ENCODE peak calls at places on chromosomes 2 and 18, in eight cellular contexts. E, N, S, L, W, C, O and B are unnamed samples.

GRCh38 chr18:57931038-57931437 is 113.0 kb upstream of the NEDD4L start:
- DNase-seq in E (no peak), O (no peak), C (no peak), N (no peak), S (no peak), W (no peak), L (no peak), B (no peak)

GRCh38 chr2:142100967-142101366 is 29.8 kb downstream of the LRP1B start:
- DNase-seq in W (peak; percentile 12), O (peak; percentile 30), L (no peak), N (no peak), C (no peak), E (no peak), S (no peak), B (peak; percentile 9)

GRCh38 chr2:20168727-20169696 is 55.9 kb downstream of the SDC1 start:
- DNase-seq in W (no peak), O (no peak), C (no peak), E (no peak), S (no peak), L (no peak), N (no peak), B (no peak)

GRCh38 chr2:158191076-158191566 is 89.4 kb downstream of the UPP2 start:
- DNase-seq in E (peak; percentile 23), W (peak; percentile 58), O (no peak), S (peak; percentile 39), N (peak; percentile 48), L (no peak), C (no peak), B (peak; percentile 68)

GRCh38 chr2:102141915-102142828 is at the start of gene IL1R1:
- DNase-seq in C (peak; percentile 79), L (peak; percentile 86), E (peak; percentile 90), O (peak; percentile 77), S (peak; percentile 66), W (peak; percentile 81), N (no peak), B (peak; percentile 93)

GRCh38 chr2:46252891-46253659 is 44.1 kb upstream of the EPAS1 start:
- DNase-seq in E (no peak), W (peak; percentile 52), L (no peak), C (no peak), O (peak; percentile 80), N (no peak), S (peak; percentile 36), B (peak; percentile 70)

GRCh38 chr2:165274698-165275097 is 35.5 kb downstream of the SCN2A start:
- DNase-seq in L (no peak), C (peak; percentile 26), S (peak; percentile 14), E (no peak), O (no peak), N (no peak), W (peak; percentile 22), B (no peak)

GRCh38 chr18:45049548-45050307 is 369.0 kb downstream of the SETBP1 start:
- DNase-seq in S (peak; percentile 28), E (no peak), O (no peak), N (no peak), W (peak; percentile 32), C (no peak), L (no peak), B (no peak)

GRCh38 chr18:55161966-55162365 is 202.7 kb upstream of the CCDC68 start:
- DNase-seq in N (no peak), L (no peak), S (peak; percentile 36), O (no peak), C (no peak), W (peak; percentile 47), E (no peak), B (no peak)

GRCh38 chr18:33706391-33706790 is 128.4 kb downstream of the ASXL3 start:
- DNase-seq in N (no peak), E (no peak), S (peak; percentile 63), W (peak; percentile 67), L (no peak), C (no peak), O (no peak), B (no peak)

GRCh38 chr18:75208055-75208835 is 694 bp downstream of the PTGR3 start:
- DNase-seq in N (no peak), S (peak; percentile 54), W (peak; percentile 71), L (peak; percentile 22), C (peak; percentile 75), E (peak; percentile 65), O (peak; percentile 60), B (peak; percentile 80)

GRCh38 chr2:134402385-134402784 is 148.5 kb downstream of the MGAT5 start:
- DNase-seq in L (no peak), E (no peak), W (peak; percentile 34), O (no peak), C (no peak), S (peak; percentile 26), N (no peak), B (peak; percentile 87)

GRCh38 chr2:217996345-217996744 is 6.5 kb downstream of the TNS1 start:
- DNase-seq in E (no peak), O (peak; percentile 43), S (peak; percentile 69), L (no peak), C (peak; percentile 34), W (peak; percentile 80), N (no peak), B (peak; percentile 76)

GRCh38 chr2:145088733-145089132 is 568.8 kb upstream of the ZEB2 start:
- DNase-seq in N (no peak), W (peak; percentile 28), L (no peak), E (no peak), S (peak; percentile 22), C (no peak), O (no peak), B (no peak)

GRCh38 chr2:196459539-196459938 is 180.0 kb upstream of the CCDC150 start:
- DNase-seq in L (peak; percentile 23), S (peak; percentile 84), W (peak; percentile 89), E (no peak), N (no peak), O (peak; percentile 17), C (no peak), B (peak; percentile 56)

GRCh38 chr2:134454931-134455330 is 201.1 kb downstream of the MGAT5 start:
- DNase-seq in N (no peak), O (no peak), S (no peak), L (no peak), W (no peak), E (no peak), C (no peak), B (no peak)

GRCh38 chr18:9017170-9017899 is 85.2 kb upstream of the NDUFV2 start:
- DNase-seq in C (peak; percentile 45), N (peak; percentile 20), S (peak; percentile 92), O (peak; percentile 88), E (peak; percentile 72), L (peak; percentile 90), W (peak; percentile 96), B (peak; percentile 96)

GRCh38 chr18:48819781-48820482 is 130.8 kb downstream of the SMAD7 start:
- DNase-seq in N (no peak), C (no peak), L (no peak), W (no peak), S (no peak), O (no peak), E (no peak), B (no peak)

DNA sequence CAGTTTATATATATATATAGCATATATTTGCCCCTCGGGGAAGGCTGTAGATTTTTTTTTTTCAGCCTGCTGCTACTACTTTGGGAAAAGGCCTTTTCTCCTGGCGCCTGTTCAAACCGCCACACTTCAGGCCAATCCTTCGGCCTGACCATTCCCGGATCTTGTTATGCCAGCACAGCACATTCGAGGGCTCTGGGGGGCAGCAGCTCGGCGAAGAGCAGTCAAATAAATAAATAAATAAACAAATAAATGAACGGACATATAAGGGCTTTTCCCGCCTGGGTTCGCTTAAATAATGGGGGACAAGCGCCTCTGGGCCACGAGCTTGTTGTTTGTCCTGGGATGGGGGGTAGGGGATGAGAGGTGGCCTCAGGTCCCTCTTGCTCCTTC is 10.6 kb downstream of the HOXD8 start:
- DNase-seq in C (no peak), W (no peak), E (no peak), N (no peak), S (no peak), O (no peak), L (no peak), B (no peak)
- H3K9ac ChIP-seq in C (peak overlapping the region; percentile 58), W (no peak overlapping the region), E (no peak overlapping the region), N (no peak overlapping the region), S (peak overlapping the region; percentile 26), O (no peak overlapping the region), L (peak overlapping the region; percentile 88), B (peak overlapping the region; percentile 79)

DNA sequence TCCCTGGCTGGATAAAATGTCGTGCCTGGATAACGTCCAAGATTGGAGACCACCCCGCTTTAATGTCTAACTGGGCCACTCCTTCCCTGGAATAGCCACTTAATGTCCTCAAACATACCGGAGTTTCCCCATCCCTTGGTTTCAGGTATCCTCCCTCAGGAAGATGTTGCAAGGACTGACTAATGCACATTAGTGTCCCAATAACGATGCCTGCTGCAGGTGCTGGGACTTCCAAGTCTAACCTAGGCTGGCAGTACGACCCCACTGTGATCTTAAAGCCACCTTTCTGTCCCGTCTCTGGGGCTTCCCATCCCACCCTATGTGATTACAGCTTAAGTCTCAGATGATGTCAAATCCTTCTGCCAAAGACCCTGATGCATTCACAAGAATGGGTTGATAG is 1.1 kb upstream of the ATP6V1C2 start:
- DNase-seq in S (no peak), L (no peak), C (no peak), O (peak; percentile 67), E (no peak), N (no peak), W (no peak), B (no peak)
- H3K27me3 ChIP-seq in S (peaks cover 43% of the 10 kb centered on the region), L (peaks cover 55% of the 10 kb centered on the region), C (peaks cover 32% of the 10 kb centered on the region), O (peaks cover 27% of the 10 kb centered on the region), E (peaks cover 100% of the 10 kb centered on the region), N (peaks cover 22% of the 10 kb centered on the region), W (peaks cover 31% of the 10 kb centered on the region), B (peaks cover 41% of the 10 kb centered on the region)

DNA sequence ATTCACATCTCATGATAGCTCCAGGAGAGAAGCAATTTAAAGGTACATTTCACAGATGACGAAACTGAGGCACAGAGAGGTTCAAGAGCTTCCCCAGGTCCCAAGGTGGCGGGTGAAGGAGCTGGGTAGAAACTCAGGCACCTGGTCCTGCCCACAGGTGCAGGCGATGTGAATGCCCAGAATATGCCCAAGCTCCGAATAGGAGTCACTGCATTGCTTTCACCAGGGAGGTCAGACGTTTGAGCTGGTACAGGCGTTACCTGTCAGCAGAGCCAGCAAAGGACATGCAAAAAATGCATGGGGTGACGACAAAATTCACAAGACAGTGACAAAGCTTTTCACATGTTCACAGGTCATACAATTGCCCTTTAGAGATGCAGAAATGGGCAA is 247.9 kb downstream of the HDAC4 start:
- DNase-seq in L (no peak), W (no peak), C (no peak), O (no peak), S (no peak), N (no peak), E (no peak), B (no peak)
- H3K36me3 ChIP-seq in L (no peaks in the 10 kb centered on the region), W (peaks cover 3% of the 10 kb centered on the region), C (no peaks in the 10 kb centered on the region), O (no peaks in the 10 kb centered on the region), S (no peaks in the 10 kb centered on the region), N (no peaks in the 10 kb centered on the region), E (no peaks in the 10 kb centered on the region), B (peaks cover 26% of the 10 kb centered on the region)

DNA sequence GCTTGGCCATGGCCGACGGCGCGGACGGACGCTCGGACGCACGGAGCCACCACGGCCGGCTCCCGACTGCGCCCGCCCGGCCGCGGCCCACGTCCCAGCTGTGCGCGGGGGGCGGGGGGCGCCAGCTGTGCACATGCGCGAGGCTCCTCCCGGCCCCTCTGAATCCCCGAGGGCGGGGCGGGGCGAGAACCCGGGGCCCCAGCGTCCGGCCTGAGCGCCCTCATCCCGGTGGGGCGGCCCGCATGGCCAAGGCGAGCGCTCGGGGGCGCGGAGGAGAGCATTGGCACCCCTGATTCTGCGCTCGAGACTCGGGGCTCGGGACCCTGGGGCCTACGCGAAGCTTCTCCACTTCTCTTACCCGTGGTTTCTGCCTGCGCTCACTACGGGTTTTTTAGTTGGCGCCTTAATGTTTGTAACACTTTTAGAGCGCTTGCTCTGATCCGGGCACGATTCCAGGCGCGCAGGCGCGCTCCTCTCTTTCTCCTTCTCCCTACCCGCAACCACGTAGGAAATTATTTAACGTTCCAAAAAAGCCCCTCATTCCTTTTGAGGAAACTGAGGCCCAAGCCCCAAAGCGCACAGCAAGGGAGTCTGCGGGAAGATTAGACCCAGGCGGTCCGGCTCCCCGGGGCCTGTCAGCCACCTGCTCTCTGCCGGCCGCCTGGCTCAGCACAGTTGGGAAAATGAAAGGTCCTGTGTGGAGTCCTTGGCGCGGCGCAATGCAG is at the start of gene PXDN:
- DNase-seq in L (no peak), C (peak; percentile 46), W (peak; percentile 69), O (peak; percentile 53), S (peak; percentile 57), E (peak; percentile 76), N (no peak), B (peak; percentile 88)
- H3K9ac ChIP-seq in L (no peak within 1 kb of the TSS), C (peak within 1 kb of the TSS; percentile 73), W (peak within 1 kb of the TSS; percentile 94), O (peak within 1 kb of the TSS; percentile 83), S (peak within 1 kb of the TSS; percentile 97), E (peak within 1 kb of the TSS; percentile 37), N (no peak within 1 kb of the TSS), B (peak within 1 kb of the TSS; percentile 91)